ENCODE peak calls at places on chromosomes 6 and 20, in six cellular contexts. One of them, this sample, is unnamed. For H3K4me1, the result is how much of the 10 kb centered on the place peaks cover.

GRCh38 chr6:79872986-79873385 is 74.4 kb downstream of the ELOVL4 start:
- DNase-seq in heart right ventricle: no peak
- DNase-seq in breast epithelium: no peak
- DNase-seq in thoracic aorta: no peak
- DNase-seq in CD4-positive, CD25-positive, alpha-beta regulatory T cell: no peak
- DNase-seq in cardiac muscle cell: peak
- DNase-seq in this sample: no peak

GRCh38 chr6:131917318-131917717 is 33.9 kb downstream of the CCN2 start:
- DNase-seq in heart right ventricle: no peak
- DNase-seq in breast epithelium: no peak
- DNase-seq in thoracic aorta: no peak
- DNase-seq in CD4-positive, CD25-positive, alpha-beta regulatory T cell: no peak
- DNase-seq in cardiac muscle cell: peak
- DNase-seq in this sample: no peak

GRCh38 chr6:1958257-1958656 is 287.1 kb downstream of the GMDS start:
- DNase-seq in heart right ventricle: no peak
- DNase-seq in breast epithelium: no peak
- DNase-seq in thoracic aorta: no peak
- DNase-seq in CD4-positive, CD25-positive, alpha-beta regulatory T cell: no peak
- DNase-seq in cardiac muscle cell: no peak
- DNase-seq in this sample: no peak

GRCh38 chr20:24199493-24199892 is 210.9 kb upstream of the GGTLC1 start:
- DNase-seq in heart right ventricle: no peak
- DNase-seq in breast epithelium: no peak
- DNase-seq in thoracic aorta: no peak
- DNase-seq in CD4-positive, CD25-positive, alpha-beta regulatory T cell: no peak
- DNase-seq in cardiac muscle cell: no peak
- DNase-seq in this sample: no peak

GRCh38 chr20:58330692-58331091 is 21.2 kb downstream of the RAB22A start:
- DNase-seq in heart right ventricle: no peak
- DNase-seq in breast epithelium: no peak
- DNase-seq in thoracic aorta: no peak
- DNase-seq in CD4-positive, CD25-positive, alpha-beta regulatory T cell: no peak
- DNase-seq in cardiac muscle cell: peak
- DNase-seq in this sample: no peak

GRCh38 chr6:90118581-90118980 is 178.1 kb downstream of the BACH2 start:
- DNase-seq in heart right ventricle: no peak
- DNase-seq in breast epithelium: no peak
- DNase-seq in thoracic aorta: no peak
- DNase-seq in CD4-positive, CD25-positive, alpha-beta regulatory T cell: no peak
- DNase-seq in cardiac muscle cell: no peak
- DNase-seq in this sample: no peak

GRCh38 chr6:31946370-31946885 is 533 bp downstream of the CFB start:
- DNase-seq in heart right ventricle: no peak
- DNase-seq in breast epithelium: no peak
- DNase-seq in thoracic aorta: no peak
- DNase-seq in CD4-positive, CD25-positive, alpha-beta regulatory T cell: no peak
- DNase-seq in cardiac muscle cell: no peak
- DNase-seq in this sample: no peak

GRCh38 chr6:152293404-152293803 is 343.8 kb downstream of the SYNE1 start:
- DNase-seq in heart right ventricle: peak
- DNase-seq in breast epithelium: no peak
- DNase-seq in thoracic aorta: no peak
- DNase-seq in CD4-positive, CD25-positive, alpha-beta regulatory T cell: no peak
- DNase-seq in cardiac muscle cell: no peak
- DNase-seq in this sample: no peak

GRCh38 chr20:33648396-33649004 is 13.6 kb upstream of the C20orf144 start:
- DNase-seq in heart right ventricle: no peak
- DNase-seq in breast epithelium: no peak
- DNase-seq in thoracic aorta: no peak
- DNase-seq in CD4-positive, CD25-positive, alpha-beta regulatory T cell: no peak
- DNase-seq in cardiac muscle cell: no peak
- DNase-seq in this sample: no peak

GRCh38 chr6:159169193-159169555 is at the start of gene FNDC1:
- DNase-seq in heart right ventricle: peak
- DNase-seq in breast epithelium: no peak
- DNase-seq in thoracic aorta: no peak
- DNase-seq in CD4-positive, CD25-positive, alpha-beta regulatory T cell: peak
- DNase-seq in cardiac muscle cell: no peak
- DNase-seq in this sample: peak

GRCh38 chr6:23031986-23032385 is 462.6 kb downstream of the HDGFL1 start:
- DNase-seq in heart right ventricle: no peak
- DNase-seq in breast epithelium: no peak
- DNase-seq in thoracic aorta: no peak
- DNase-seq in CD4-positive, CD25-positive, alpha-beta regulatory T cell: no peak
- DNase-seq in cardiac muscle cell: peak
- DNase-seq in this sample: no peak

GRCh38 chr20:18928626-18929025 is 115.0 kb downstream of the SCP2D1 start:
- DNase-seq in heart right ventricle: no peak
- DNase-seq in breast epithelium: no peak
- DNase-seq in thoracic aorta: no peak
- DNase-seq in CD4-positive, CD25-positive, alpha-beta regulatory T cell: no peak
- DNase-seq in cardiac muscle cell: no peak
- DNase-seq in this sample: no peak

GRCh38 chr6:38024908-38025307 is 205.4 kb downstream of the ZFAND3 start:
- DNase-seq in heart right ventricle: no peak
- DNase-seq in breast epithelium: no peak
- DNase-seq in thoracic aorta: no peak
- DNase-seq in CD4-positive, CD25-positive, alpha-beta regulatory T cell: no peak
- DNase-seq in cardiac muscle cell: no peak
- DNase-seq in this sample: no peak

GRCh38 chr20:44471481-44471882 is 4.2 kb upstream of the TTPAL start:
- DNase-seq in heart right ventricle: no peak
- DNase-seq in breast epithelium: no peak
- DNase-seq in thoracic aorta: no peak
- DNase-seq in CD4-positive, CD25-positive, alpha-beta regulatory T cell: no peak
- DNase-seq in cardiac muscle cell: peak
- DNase-seq in this sample: no peak

GRCh38 chr20:60857708-60858107 is 394.4 kb upstream of the CDH4 start:
- DNase-seq in heart right ventricle: no peak
- DNase-seq in breast epithelium: no peak
- DNase-seq in thoracic aorta: no peak
- DNase-seq in CD4-positive, CD25-positive, alpha-beta regulatory T cell: no peak
- DNase-seq in cardiac muscle cell: no peak
- DNase-seq in this sample: no peak

GRCh38 chr20:48019496-48019895 is 234.2 kb upstream of the SULF2 start:
- DNase-seq in heart right ventricle: no peak
- DNase-seq in breast epithelium: no peak
- DNase-seq in thoracic aorta: no peak
- DNase-seq in CD4-positive, CD25-positive, alpha-beta regulatory T cell: no peak
- DNase-seq in cardiac muscle cell: no peak
- DNase-seq in this sample: no peak

GRCh38 chr6:75103411-75103810 is 102.4 kb downstream of the COL12A1 start:
- DNase-seq in heart right ventricle: no peak
- DNase-seq in breast epithelium: no peak
- DNase-seq in thoracic aorta: no peak
- DNase-seq in CD4-positive, CD25-positive, alpha-beta regulatory T cell: no peak
- DNase-seq in cardiac muscle cell: no peak
- DNase-seq in this sample: no peak

GRCh38 chr6:114342826-114343781 is at the start of gene HS3ST5:
- DNase-seq in heart right ventricle: peak
- DNase-seq in breast epithelium: no peak
- DNase-seq in thoracic aorta: no peak
- DNase-seq in CD4-positive, CD25-positive, alpha-beta regulatory T cell: no peak
- DNase-seq in cardiac muscle cell: peak
- DNase-seq in this sample: no peak

GRCh38 chr6:75409928-75410327 is 83.7 kb downstream of the FILIP1 start:
- DNase-seq in heart right ventricle: no peak
- DNase-seq in breast epithelium: no peak
- DNase-seq in thoracic aorta: no peak
- DNase-seq in CD4-positive, CD25-positive, alpha-beta regulatory T cell: no peak
- DNase-seq in cardiac muscle cell: no peak
- DNase-seq in this sample: no peak

GRCh38 chr6:101266063-101266462 is 127.4 kb upstream of the GRIK2 start:
- DNase-seq in heart right ventricle: no peak
- DNase-seq in breast epithelium: no peak
- DNase-seq in thoracic aorta: no peak
- DNase-seq in CD4-positive, CD25-positive, alpha-beta regulatory T cell: peak
- DNase-seq in cardiac muscle cell: no peak
- DNase-seq in this sample: no peak

GRCh38 chr6:28357036-28357435 is 7.3 kb downstream of the ZKSCAN3 start:
- DNase-seq in heart right ventricle: no peak
- DNase-seq in breast epithelium: no peak
- DNase-seq in thoracic aorta: no peak
- DNase-seq in CD4-positive, CD25-positive, alpha-beta regulatory T cell: peak
- DNase-seq in cardiac muscle cell: peak
- DNase-seq in this sample: no peak

DNA sequence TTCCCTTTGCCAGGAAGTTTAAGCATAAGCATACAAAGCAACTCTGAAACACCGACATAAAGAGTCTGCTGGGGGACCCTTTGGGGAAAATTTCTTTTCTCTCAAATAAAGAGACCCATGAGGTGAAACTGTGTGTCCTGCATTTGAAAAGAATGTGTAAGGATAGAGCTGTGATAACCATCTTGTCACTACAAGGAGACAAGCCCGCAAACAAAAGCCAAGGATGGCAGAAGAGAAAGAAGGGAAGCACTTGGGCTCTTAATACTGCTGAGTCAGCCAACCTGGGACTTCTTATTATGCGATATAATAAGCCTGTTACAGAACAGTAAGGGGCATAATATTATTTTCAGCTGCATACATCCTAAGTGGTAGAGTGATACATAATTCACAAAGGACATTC is 52.5 kb downstream of the NUDT3 start:
- DNase-seq in heart right ventricle: no peak
- DNase-seq in breast epithelium: no peak
- DNase-seq in thoracic aorta: no peak
- DNase-seq in CD4-positive, CD25-positive, alpha-beta regulatory T cell: no peak
- DNase-seq in cardiac muscle cell: no peak
- DNase-seq in this sample: no peak
- H3K4me1 ChIP-seq in heart right ventricle: half or more
- H3K4me1 ChIP-seq in breast epithelium: under half
- H3K4me1 ChIP-seq in thoracic aorta: under half
- H3K4me1 ChIP-seq in CD4-positive, CD25-positive, alpha-beta regulatory T cell: under half
- H3K4me1 ChIP-seq in cardiac muscle cell: under half
- H3K4me1 ChIP-seq in this sample: under half

GRCh38 chr6:149108398-149109100 is 209.0 kb upstream of the TAB2 start:
- DNase-seq in heart right ventricle: no peak
- DNase-seq in breast epithelium: no peak
- DNase-seq in thoracic aorta: no peak
- DNase-seq in CD4-positive, CD25-positive, alpha-beta regulatory T cell: no peak
- DNase-seq in cardiac muscle cell: no peak
- DNase-seq in this sample: no peak

GRCh38 chr6:149111556-149112115 is 205.9 kb upstream of the TAB2 start:
- DNase-seq in heart right ventricle: no peak
- DNase-seq in breast epithelium: no peak
- DNase-seq in thoracic aorta: no peak
- DNase-seq in CD4-positive, CD25-positive, alpha-beta regulatory T cell: no peak
- DNase-seq in cardiac muscle cell: no peak
- DNase-seq in this sample: no peak

GRCh38 chr6:149109397-149110070 is 208.0 kb upstream of the TAB2 start:
- DNase-seq in heart right ventricle: no peak
- DNase-seq in breast epithelium: no peak
- DNase-seq in thoracic aorta: no peak
- DNase-seq in CD4-positive, CD25-positive, alpha-beta regulatory T cell: no peak
- DNase-seq in cardiac muscle cell: no peak
- DNase-seq in this sample: no peak

GRCh38 chr6:149107973-149108372 is 209.5 kb upstream of the TAB2 start:
- DNase-seq in heart right ventricle: no peak
- DNase-seq in breast epithelium: no peak
- DNase-seq in thoracic aorta: no peak
- DNase-seq in CD4-positive, CD25-positive, alpha-beta regulatory T cell: no peak
- DNase-seq in cardiac muscle cell: no peak
- DNase-seq in this sample: no peak

GRCh38 chr6:149107520-149107919 is 210.0 kb upstream of the TAB2 start:
- DNase-seq in heart right ventricle: no peak
- DNase-seq in breast epithelium: no peak
- DNase-seq in thoracic aorta: no peak
- DNase-seq in CD4-positive, CD25-positive, alpha-beta regulatory T cell: no peak
- DNase-seq in cardiac muscle cell: no peak
- DNase-seq in this sample: no peak
- H3K27ac ChIP-seq in heart right ventricle: no peak
- H3K27ac ChIP-seq in breast epithelium: no peak
- H3K27ac ChIP-seq in thoracic aorta: no peak
- H3K27ac ChIP-seq in CD4-positive, CD25-positive, alpha-beta regulatory T cell: no peak
- H3K27ac ChIP-seq in cardiac muscle cell: no peak
- H3K27ac ChIP-seq in this sample: no peak

GRCh38 chr6:42260424-42260888 is 42.8 kb upstream of the MRPS10 start:
- DNase-seq in heart right ventricle: no peak
- DNase-seq in breast epithelium: no peak
- DNase-seq in thoracic aorta: no peak
- DNase-seq in CD4-positive, CD25-positive, alpha-beta regulatory T cell: no peak
- DNase-seq in cardiac muscle cell: no peak
- DNase-seq in this sample: no peak
- H3K4me1 ChIP-seq in heart right ventricle: under half
- H3K4me1 ChIP-seq in breast epithelium: under half
- H3K4me1 ChIP-seq in thoracic aorta: under half
- H3K4me1 ChIP-seq in CD4-positive, CD25-positive, alpha-beta regulatory T cell: under half
- H3K4me1 ChIP-seq in cardiac muscle cell: under half
- H3K4me1 ChIP-seq in this sample: under half

GRCh38 chr6:136599324-136600011 is 49.2 kb upstream of the MAP7 start:
- DNase-seq in heart right ventricle: no peak
- DNase-seq in breast epithelium: no peak
- DNase-seq in thoracic aorta: no peak
- DNase-seq in CD4-positive, CD25-positive, alpha-beta regulatory T cell: no peak
- DNase-seq in cardiac muscle cell: no peak
- DNase-seq in this sample: no peak
- H3K27ac ChIP-seq in heart right ventricle: no peak
- H3K27ac ChIP-seq in breast epithelium: no peak
- H3K27ac ChIP-seq in thoracic aorta: peak
- H3K27ac ChIP-seq in CD4-positive, CD25-positive, alpha-beta regulatory T cell: no peak
- H3K27ac ChIP-seq in cardiac muscle cell: no peak
- H3K27ac ChIP-seq in this sample: no peak

GRCh38 chr6:166627039-166627874 is at the start of gene RPS6KA2:
- DNase-seq in heart right ventricle: peak
- DNase-seq in breast epithelium: peak
- DNase-seq in thoracic aorta: peak
- DNase-seq in CD4-positive, CD25-positive, alpha-beta regulatory T cell: peak
- DNase-seq in cardiac muscle cell: peak
- DNase-seq in this sample: peak

GRCh38 chr6:166626177-166627038 is 643 bp downstream of the RPS6KA2 start:
- DNase-seq in heart right ventricle: no peak
- DNase-seq in breast epithelium: peak
- DNase-seq in thoracic aorta: no peak
- DNase-seq in CD4-positive, CD25-positive, alpha-beta regulatory T cell: peak
- DNase-seq in cardiac muscle cell: peak
- DNase-seq in this sample: no peak

GRCh38 chr6:166623318-166623717 is 3.7 kb downstream of the RPS6KA2 start:
- DNase-seq in heart right ventricle: no peak
- DNase-seq in breast epithelium: no peak
- DNase-seq in thoracic aorta: no peak
- DNase-seq in CD4-positive, CD25-positive, alpha-beta regulatory T cell: no peak
- DNase-seq in cardiac muscle cell: peak
- DNase-seq in this sample: no peak

GRCh38 chr6:166625356-166625755 is 1.7 kb downstream of the RPS6KA2 start:
- DNase-seq in heart right ventricle: no peak
- DNase-seq in breast epithelium: no peak
- DNase-seq in thoracic aorta: no peak
- DNase-seq in CD4-positive, CD25-positive, alpha-beta regulatory T cell: no peak
- DNase-seq in cardiac muscle cell: peak
- DNase-seq in this sample: no peak

GRCh38 chr6:166624275-166624674 is 2.8 kb downstream of the RPS6KA2 start:
- DNase-seq in heart right ventricle: no peak
- DNase-seq in breast epithelium: no peak
- DNase-seq in thoracic aorta: no peak
- DNase-seq in CD4-positive, CD25-positive, alpha-beta regulatory T cell: no peak
- DNase-seq in cardiac muscle cell: peak
- DNase-seq in this sample: no peak
- H3K4me1 ChIP-seq in heart right ventricle: half or more
- H3K4me1 ChIP-seq in breast epithelium: under half
- H3K4me1 ChIP-seq in thoracic aorta: under half
- H3K4me1 ChIP-seq in CD4-positive, CD25-positive, alpha-beta regulatory T cell: under half
- H3K4me1 ChIP-seq in cardiac muscle cell: under half
- H3K4me1 ChIP-seq in this sample: under half

This sample was measured in effector memory CD4-positive, alpha-beta T cell.